ENCODE peak calls at places on chromosomes 1 and 21, in nine cellular contexts. M is RWPE1, X is psoas muscle, D is A549, J is tibial artery, Y is fibroblast of the aortic adventitia, H is body of pancreas, L is cardiac muscle cell, B is GM12864. A is an unnamed sample.

GRCh38 chr21:46159841-46160562 is 4.6 kb upstream of the FTCD start:
- DNase-seq in L (no peak), J (peak; percentile 57), D (no peak), B (no peak), Y (no peak), M (no peak), X (no peak), H (no peak), A (no peak)

GRCh38 chr1:206575165-206575893 is 36.9 kb downstream of the EIF2D start:
- DNase-seq in Y (peak; percentile 89), J (no peak), H (peak; percentile 68), X (no peak), B (no peak), M (no peak), L (peak; percentile 58), D (no peak), A (peak; percentile 40)

GRCh38 chr1:203371288-203371687 is 20.4 kb upstream of the FMOD start:
- DNase-seq in Y (no peak), L (no peak), H (no peak), D (no peak), X (no peak), J (no peak), B (no peak), M (no peak), A (no peak)

GRCh38 chr1:21966247-21967000 is 10.4 kb upstream of the CELA3B start:
- DNase-seq in Y (peak; percentile 57), J (no peak), X (no peak), D (peak; percentile 11), H (no peak), L (no peak), B (no peak), M (peak; percentile 44), A (no peak)

GRCh38 chr1:1122981-1123480 is 7.1 kb upstream of the C1orf159 start:
- DNase-seq in H (no peak), X (no peak), D (no peak), J (no peak), M (no peak), B (no peak), L (no peak), Y (no peak), A (no peak)

GRCh38 chr21:24045775-24046215 is 1561.5 kb downstream of the MRPL39 start:
- DNase-seq in X (peak; percentile 63), L (peak; percentile 55), J (peak; percentile 73), B (no peak), H (peak; percentile 73), M (peak; percentile 2), Y (peak; percentile 78), D (peak; percentile 11), A (no peak)

GRCh38 chr1:37474697-37475379 is 458 bp downstream of the ZC3H12A start:
- DNase-seq in J (no peak), H (peak; percentile 42), B (no peak), L (peak; percentile 35), M (no peak), X (peak; percentile 55), D (no peak), Y (peak; percentile 34), A (no peak)

GRCh38 chr21:45362077-45362747 is 42.8 kb upstream of the COL18A1 start:
- DNase-seq in B (no peak), J (no peak), Y (no peak), X (no peak), D (no peak), L (no peak), M (no peak), H (no peak), A (no peak)

GRCh38 chr1:85707990-85708825 is at the start of gene ZNHIT6:
- DNase-seq in Y (peak; percentile 96), J (peak; percentile 94), D (peak; percentile 98), H (peak; percentile 95), B (peak; percentile 94), X (peak; percentile 90), M (peak; percentile 87), L (peak; percentile 96), A (peak; percentile 81)

GRCh38 chr1:108531429-108531828 is 28.5 kb upstream of the EEIG2 start:
- DNase-seq in B (no peak), J (no peak), M (no peak), L (no peak), X (no peak), D (no peak), H (no peak), Y (peak; percentile 69), A (no peak)

GRCh38 chr1:29332204-29332603 is 95.9 kb downstream of the PTPRU start:
- DNase-seq in L (peak; percentile 63), B (no peak), J (no peak), Y (peak; percentile 48), X (no peak), D (peak; percentile 53), H (peak; percentile 55), M (no peak), A (no peak)

GRCh38 chr1:110203021-110203661 is 7.0 kb upstream of the KCNC4 start:
- DNase-seq in J (no peak), H (peak; percentile 75), Y (peak; percentile 82), M (peak; percentile 45), D (peak; percentile 63), L (peak; percentile 68), X (no peak), B (peak; percentile 40), A (peak; percentile 78)

GRCh38 chr21:29351691-29352090 is 53.0 kb downstream of the BACH1 start:
- DNase-seq in J (no peak), D (no peak), B (no peak), H (peak; percentile 81), L (peak; percentile 45), M (no peak), X (no peak), Y (peak; percentile 93), A (no peak)

GRCh38 chr1:184497962-184498723 is 111.3 kb downstream of the C1orf21 start:
- DNase-seq in Y (no peak), D (no peak), H (no peak), M (no peak), L (no peak), B (no peak), X (no peak), J (no peak), A (no peak)
- TF ChIP-seq CTCF in Y (no peak), D (no peak), H (no peak), M (no peak), L (no peak), B (no peak), X (no peak), J (no peak), A (no peak)

GRCh38 chr1:44219301-44219626 is 6.0 kb downstream of the DMAP1 start:
- DNase-seq in H (no peak), X (no peak), B (no peak), M (no peak), L (no peak), D (no peak), Y (no peak), J (no peak), A (no peak)

GRCh38 chr1:44218503-44219300 is 5.4 kb downstream of the DMAP1 start:
- DNase-seq in Y (no peak), X (no peak), L (no peak), B (no peak), D (no peak), M (no peak), H (no peak), J (no peak), A (no peak)

GRCh38 chr1:44220755-44221154 is 7.5 kb downstream of the DMAP1 start:
- DNase-seq in B (no peak), X (no peak), D (no peak), M (no peak), L (no peak), H (no peak), J (no peak), Y (no peak), A (no peak)

GRCh38 chr1:44221793-44222192 is 8.5 kb downstream of the DMAP1 start:
- DNase-seq in H (no peak), J (no peak), D (no peak), B (no peak), X (no peak), L (no peak), Y (no peak), M (no peak), A (no peak)

DNA sequence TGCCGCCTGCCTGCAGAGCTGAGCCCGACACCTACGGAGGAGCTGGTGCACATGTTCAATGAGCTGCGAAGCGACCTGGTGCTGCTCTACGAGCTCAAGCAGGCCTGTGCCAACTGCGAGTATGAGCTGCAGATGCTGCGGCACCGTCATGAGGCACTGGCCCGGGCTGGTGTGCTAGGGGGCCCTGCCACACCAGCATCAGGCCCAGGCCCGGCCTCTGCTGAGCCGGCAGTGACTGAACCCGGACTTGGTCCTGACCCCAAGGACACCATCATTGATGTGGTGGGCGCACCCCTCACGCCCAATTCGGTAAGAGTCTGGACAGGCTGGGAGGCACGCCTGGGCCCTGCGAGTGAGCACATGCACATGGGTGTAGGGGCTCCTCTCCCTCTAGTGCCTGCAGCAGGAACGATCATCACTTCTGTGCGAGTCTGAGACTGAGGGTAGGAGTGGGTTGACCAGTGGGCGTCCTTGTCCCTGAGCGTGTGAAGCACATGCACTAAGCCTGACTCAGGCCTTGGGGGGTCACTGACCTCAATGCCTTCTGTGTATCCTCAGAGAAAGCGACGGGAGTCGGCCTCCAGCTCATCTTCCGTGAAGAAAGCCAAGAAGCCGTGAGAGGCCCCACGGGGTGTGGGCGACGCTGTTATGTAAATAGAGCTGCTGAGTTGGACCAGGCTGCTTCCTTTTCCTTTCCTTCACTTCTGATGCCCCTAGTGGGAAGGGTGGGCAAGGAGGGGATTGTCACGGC is 6.9 kb downstream of the DMAP1 start:
- DNase-seq in Y (no peak), X (no peak), M (no peak), J (peak; percentile 61), B (no peak), H (peak; percentile 16), D (no peak), L (no peak), A (no peak)
- TF ChIP-seq CTCF in Y (no peak), X (no peak), M (no peak), J (no peak), B (no peak), H (no peak), D (no peak), L (no peak), A (no peak)

GRCh38 chr1:115729765-115730164 is 38.7 kb downstream of the CASQ2 start:
- DNase-seq in L (no peak), H (no peak), J (no peak), Y (no peak), M (no peak), X (no peak), D (no peak), B (peak; percentile 68), A (peak; percentile 73)
- TF ChIP-seq CTCF in L (no peak), H (no peak), J (no peak), Y (no peak), M (no peak), X (no peak), D (no peak), B (no peak), A (no peak)

DNA sequence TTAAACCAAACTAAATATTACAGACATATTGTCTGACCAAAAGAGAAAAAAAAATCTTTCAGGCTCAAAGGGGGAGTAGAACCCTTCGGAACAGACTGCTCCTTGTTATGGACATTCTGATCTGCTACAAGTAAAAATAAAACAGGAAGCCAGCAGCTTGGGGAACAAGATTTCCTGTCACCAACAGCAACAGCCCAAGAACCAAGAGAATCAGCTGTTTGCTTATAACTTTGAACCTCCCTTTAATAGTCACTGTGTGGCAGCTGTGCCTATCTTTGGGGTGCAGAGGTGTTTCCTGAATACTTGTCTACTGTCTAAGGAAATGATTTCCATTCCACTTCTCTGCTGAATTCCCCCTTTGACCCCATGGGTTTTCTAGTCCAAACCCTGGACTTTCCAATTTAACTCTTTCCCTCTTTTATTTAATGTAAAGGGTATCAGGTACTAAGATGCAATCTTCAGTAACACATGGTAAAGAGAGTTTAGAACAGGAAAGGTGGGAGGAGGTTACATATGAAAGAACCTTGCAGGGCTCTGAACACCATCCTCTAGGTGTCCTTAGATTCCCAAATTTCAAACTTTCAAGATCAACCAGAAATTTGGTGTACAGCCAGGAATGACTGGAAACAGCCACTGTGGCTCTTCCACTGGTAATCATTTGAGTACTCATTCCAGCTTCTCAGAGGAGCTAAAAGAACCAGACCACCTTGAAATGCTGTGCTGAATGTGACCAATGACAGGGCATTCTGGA is 38.7 kb downstream of the GPR3 start:
- DNase-seq in Y (peak; percentile 49), M (no peak), X (no peak), B (no peak), D (no peak), L (no peak), J (no peak), H (peak; percentile 45), A (peak; percentile 28)
- TF ChIP-seq CTCF in Y (peak; percentile 9), M (no peak), X (no peak), B (no peak), D (no peak), L (no peak), J (no peak), H (no peak), A (no peak)

A was measured in GM20000.